ENCODE peak calls at places on chromosomes 4 and X, in ten cellular contexts. O is heart right ventricle; G is stimulated activated CD8-positive, alpha-beta memory T cell treated with anti-CD3 and anti-CD28 coated beads, Interleukin-4, amount 100 ng/mL, for 24 hours; L is memory B cell; E is choroid plexus epithelial cell; H is putamen; S is stimulated activated CD4-positive, alpha-beta T cell treated with anti-CD3 and anti-CD28 coated beads, Interleukin-4, amount 100 ng/mL, for 4 hours; W is SW 1271; Q is HTR-8/SVneo; R is Calu3. J is an unnamed sample.

GRCh38 chrX:10015711-10016515 is 48.8 kb downstream of the CLDN34 start:
- DNase-seq in O (peak; percentile 64), G (no peak), L (no peak), E (no peak), H (no peak), S (no peak), W (no peak), Q (no peak), R (peak; percentile 39), J (peak; percentile 76)

GRCh38 chrX:131734621-131735020 is 190.7 kb downstream of the OR13H1 start:
- DNase-seq in O (peak; percentile 4), G (peak; percentile 35), L (peak; percentile 70), E (no peak), H (no peak), S (no peak), W (no peak), Q (no peak), R (no peak), J (peak; percentile 77)

GRCh38 chr4:53649357-53649756 is 58.1 kb upstream of the LNX1 start:
- DNase-seq in O (no peak), G (no peak), L (no peak), E (no peak), H (no peak), S (no peak), W (no peak), Q (no peak), R (no peak), J (no peak)

GRCh38 chr4:102076622-102077021 is 268.7 kb downstream of the SLC39A8 start:
- DNase-seq in O (no peak), G (no peak), L (no peak), E (no peak), H (no peak), S (no peak), W (no peak), Q (no peak), R (no peak), J (no peak)

GRCh38 chrX:154774622-154775021 is 12.0 kb downstream of the DKC1 start:
- DNase-seq in O (no peak), G (no peak), L (no peak), E (no peak), H (no peak), S (no peak), W (no peak), Q (no peak), R (no peak), J (no peak)

GRCh38 chrX:153881281-153881680 is 4.7 kb downstream of the L1CAM start:
- DNase-seq in O (no peak), G (no peak), L (no peak), E (no peak), H (no peak), S (no peak), W (no peak), Q (no peak), R (no peak), J (no peak)

GRCh38 chrX:71606536-71607216 is 11.6 kb downstream of the CXCR3 start:
- DNase-seq in O (no peak), G (no peak), L (no peak), E (no peak), H (no peak), S (no peak), W (no peak), Q (no peak), R (no peak), J (no peak)

GRCh38 chr4:144449623-144450022 is 196.3 kb upstream of the HHIP start:
- DNase-seq in O (peak; percentile 18), G (no peak), L (no peak), E (no peak), H (no peak), S (no peak), W (no peak), Q (no peak), R (no peak), J (no peak)

GRCh38 chrX:155888139-155888538 is 7.0 kb downstream of the VAMP7 start:
- DNase-seq in O (no peak), G (no peak), L (no peak), E (peak; percentile 78), H (no peak), S (no peak), W (peak; percentile 28), Q (peak; percentile 37), R (peak; percentile 3), J (no peak)

GRCh38 chrX:14354541-14354940 is 174.8 kb upstream of the GLRA2 start:
- DNase-seq in O (no peak), G (no peak), L (no peak), E (peak; percentile 11), H (no peak), S (no peak), W (no peak), Q (no peak), R (no peak), J (no peak)

GRCh38 chr4:83331959-83332358 is 2.7 kb downstream of the HPSE start:
- DNase-seq in O (no peak), G (no peak), L (no peak), E (no peak), H (no peak), S (no peak), W (no peak), Q (no peak), R (no peak), J (no peak)

GRCh38 chr4:173522874-173523395 is 7.1 kb downstream of the HAND2 start:
- DNase-seq in O (no peak), G (no peak), L (no peak), E (no peak), H (no peak), S (no peak), W (no peak), Q (no peak), R (no peak), J (no peak)

GRCh38 chr4:9812530-9813340 is 31.3 kb downstream of the DRD5 start:
- DNase-seq in O (no peak), G (no peak), L (no peak), E (peak; percentile 55), H (peak; percentile 35), S (no peak), W (no peak), Q (no peak), R (no peak), J (no peak)

GRCh38 chr4:25654971-25655963 is at the start of gene SLC34A2:
- DNase-seq in O (no peak), G (no peak), L (no peak), E (no peak), H (no peak), S (no peak), W (no peak), Q (no peak), R (peak; percentile 75), J (peak; percentile 90)

GRCh38 chr4:180770265-180770664 is 1472.9 kb upstream of the TENM3 start:
- DNase-seq in O (no peak), G (no peak), L (no peak), E (no peak), H (no peak), S (no peak), W (no peak), Q (no peak), R (no peak), J (no peak)

GRCh38 chr4:24846716-24847115 is 51.3 kb downstream of the SOD3 start:
- DNase-seq in O (no peak), G (no peak), L (no peak), E (no peak), H (no peak), S (no peak), W (no peak), Q (no peak), R (no peak), J (no peak)

GRCh38 chr4:1421650-1422049 is 15.4 kb upstream of the NKX1-1 start:
- DNase-seq in O (no peak), G (no peak), L (no peak), E (no peak), H (no peak), S (no peak), W (no peak), Q (no peak), R (no peak), J (no peak)

GRCh38 chrX:115428011-115428410 is 133.0 kb upstream of the PLS3 start:
- DNase-seq in O (no peak), G (no peak), L (no peak), E (no peak), H (no peak), S (no peak), W (no peak), Q (no peak), R (no peak), J (no peak)

GRCh38 chrX:96692454-96692853 is 7.8 kb downstream of the DIAPH2 start:
- DNase-seq in O (no peak), G (no peak), L (no peak), E (peak; percentile 26), H (no peak), S (no peak), W (no peak), Q (no peak), R (no peak), J (no peak)

GRCh38 chr4:147509386-147509785 is 28.5 kb downstream of the EDNRA start:
- DNase-seq in O (no peak), G (no peak), L (no peak), E (peak; percentile 63), H (no peak), S (no peak), W (no peak), Q (no peak), R (no peak), J (no peak)

GRCh38 chr4:1494416-1495315 is 88.4 kb upstream of the NKX1-1 start:
- DNase-seq in O (no peak), G (no peak), L (no peak), E (no peak), H (no peak), S (no peak), W (no peak), Q (no peak), R (no peak), J (peak; percentile 61)

GRCh38 chr4:177511611-177512010 is 69.4 kb upstream of the AGA start:
- DNase-seq in O (no peak), G (no peak), L (no peak), E (no peak), H (no peak), S (no peak), W (no peak), Q (no peak), R (peak; percentile 70), J (no peak)

GRCh38 chrX:147376601-147377387 is 534.9 kb upstream of the FMR1 start:
- DNase-seq in O (no peak), G (no peak), L (no peak), E (no peak), H (no peak), S (no peak), W (no peak), Q (no peak), R (no peak), J (no peak)

GRCh38 chr4:111136438-111136837 is 513.6 kb upstream of the PITX2 start:
- DNase-seq in O (no peak), G (no peak), L (no peak), E (peak; percentile 20), H (no peak), S (no peak), W (no peak), Q (no peak), R (peak; percentile 10), J (no peak)

GRCh38 chr4:1355378-1355777 is 8.4 kb downstream of the UVSSA start:
- DNase-seq in O (no peak), G (no peak), L (no peak), E (no peak), H (no peak), S (no peak), W (no peak), Q (no peak), R (no peak), J (peak; percentile 63)

GRCh38 chr4:185232370-185232769 is 23.0 kb downstream of the SNX25 start:
- DNase-seq in O (no peak), G (no peak), L (no peak), E (peak; percentile 33), H (no peak), S (no peak), W (no peak), Q (no peak), R (peak; percentile 13), J (no peak)

GRCh38 chr4:166594326-166594946 is 639.9 kb downstream of the SPOCK3 start:
- DNase-seq in O (peak; percentile 32), G (no peak), L (no peak), E (peak; percentile 62), H (peak; percentile 3), S (no peak), W (no peak), Q (peak; percentile 63), R (peak; percentile 41), J (no peak)

GRCh38 chr4:78439328-78439727 is 112.2 kb upstream of the ANXA3 start:
- DNase-seq in O (no peak), G (no peak), L (no peak), E (no peak), H (no peak), S (no peak), W (no peak), Q (no peak), R (peak; percentile 6), J (no peak)

J was measured in left lung.